ENCODE peak calls at places on chromosomes 11 and 22, in nine cellular contexts. V is K562, H is SK-N-SH, I is upper lobe of left lung, E is stomach, Y is suprapubic skin, Q is GM12878, T is transverse colon, R is H1. W is an unnamed sample.

GRCh38 chr11:128022007-128022368 is 565.4 kb downstream of the ETS1 start:
- DNase-seq in V (no peak), H (no peak), I (no peak), E (no peak), Y (no peak), Q (no peak), T (no peak), R (no peak), W (no peak)

GRCh38 chr11:14327105-14327504 is 31.9 kb downstream of the RRAS2 start:
- DNase-seq in V (no peak), H (no peak), I (no peak), E (no peak), Y (no peak), Q (no peak), T (no peak), R (no peak), W (no peak)

GRCh38 chr11:47946682-47947575 is 33.4 kb upstream of the PTPRJ start:
- DNase-seq in V (peak), H (no peak), I (no peak), E (peak), Y (peak), Q (no peak), T (peak), R (no peak), W (peak)

GRCh38 chr22:49965291-49966040 is 4.9 kb downstream of the PIM3 start:
- DNase-seq in V (no peak), H (peak), I (peak), E (peak), Y (peak), Q (no peak), T (peak), R (peak), W (peak)

GRCh38 chr11:75905434-75905833 is 90.4 kb downstream of the UVRAG start:
- DNase-seq in V (no peak), H (no peak), I (no peak), E (no peak), Y (no peak), Q (no peak), T (no peak), R (no peak), W (no peak)

GRCh38 chr11:62124186-62125113 is 639 bp downstream of the INCENP start:
- DNase-seq in V (peak), H (peak), I (no peak), E (no peak), Y (no peak), Q (no peak), T (peak), R (no peak), W (peak)

GRCh38 chr22:22578702-22579424 is 19.8 kb upstream of the PRAME start:
- DNase-seq in V (peak), H (no peak), I (no peak), E (no peak), Y (no peak), Q (no peak), T (no peak), R (no peak), W (no peak)

GRCh38 chr11:61838921-61839320 is 10.8 kb downstream of the FADS2 start:
- DNase-seq in V (no peak), H (no peak), I (peak), E (no peak), Y (no peak), Q (no peak), T (no peak), R (no peak), W (no peak)

GRCh38 chr22:39250131-39250530 is 5.3 kb upstream of the PDGFB start:
- DNase-seq in V (no peak), H (no peak), I (no peak), E (no peak), Y (no peak), Q (no peak), T (no peak), R (no peak), W (no peak)

GRCh38 chr22:48434868-48435250 is 1392.8 kb downstream of the BRD1 start:
- DNase-seq in V (no peak), H (no peak), I (no peak), E (no peak), Y (no peak), Q (no peak), T (no peak), R (no peak), W (no peak)

GRCh38 chr11:21537980-21538379 is 654.9 kb upstream of the ANO5 start:
- DNase-seq in V (no peak), H (no peak), I (no peak), E (no peak), Y (no peak), Q (no peak), T (no peak), R (no peak), W (no peak)
- TF ChIP-seq POLR2AphosphoS5 in V (no peak), H (no peak), I (no peak), E (no peak), Y (no peak), Q (no peak), T (no peak), R (no peak), W (no peak)

GRCh38 chr11:35304393-35304790 is 115.0 kb downstream of the SLC1A2 start:
- DNase-seq in V (no peak), H (no peak), I (no peak), E (no peak), Y (no peak), Q (no peak), T (no peak), R (no peak), W (no peak)

GRCh38 chr11:35304900-35305299 is 114.5 kb downstream of the SLC1A2 start:
- DNase-seq in V (no peak), H (no peak), I (no peak), E (no peak), Y (no peak), Q (no peak), T (no peak), R (no peak), W (no peak)

GRCh38 chr11:35303596-35304392 is 115.6 kb downstream of the SLC1A2 start:
- DNase-seq in V (no peak), H (no peak), I (no peak), E (peak), Y (peak), Q (no peak), T (peak), R (no peak), W (peak)

GRCh38 chr11:35307221-35307621 is 112.1 kb downstream of the SLC1A2 start:
- DNase-seq in V (no peak), H (no peak), I (no peak), E (no peak), Y (no peak), Q (no peak), T (no peak), R (no peak), W (no peak)

DNA sequence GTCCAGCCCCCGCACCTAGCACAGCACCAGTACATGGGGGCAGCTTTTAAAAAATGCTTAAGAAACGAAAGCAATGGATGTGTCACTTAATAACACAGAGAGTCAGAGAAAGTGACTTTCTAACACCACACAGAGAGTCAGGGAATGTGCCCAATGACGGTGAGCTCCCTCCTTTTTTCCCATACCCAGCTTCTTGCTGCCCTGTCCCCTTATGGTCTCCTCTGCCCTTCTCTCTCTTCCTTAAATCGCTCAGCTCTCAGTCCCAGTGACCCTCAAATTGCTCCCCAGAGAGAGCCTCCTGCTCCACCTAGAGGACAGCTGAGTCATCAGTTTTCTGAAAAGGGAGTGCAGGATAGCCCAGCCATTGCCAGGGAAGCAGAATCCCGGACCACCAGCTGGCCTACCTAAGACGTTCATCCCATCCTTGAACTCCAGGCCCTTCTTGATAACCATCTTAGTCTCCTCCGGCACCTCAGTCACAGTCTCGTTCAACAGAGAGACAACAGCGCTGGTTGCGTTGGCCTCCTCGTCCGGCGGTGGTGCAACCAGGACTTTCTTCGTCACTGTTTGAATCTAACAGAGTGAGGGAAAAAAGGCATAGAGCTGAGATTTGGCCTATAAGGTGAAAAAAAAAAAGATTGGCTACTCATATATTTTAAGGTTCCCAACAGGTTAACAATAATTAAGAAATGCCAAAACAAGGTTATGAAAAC is 113.5 kb downstream of the SLC1A2 start:
- DNase-seq in V (peak), H (peak), I (no peak), E (peak), Y (no peak), Q (no peak), T (peak), R (peak), W (no peak)
- TF ChIP-seq EP300 in V (no peak), H (no peak), I (no peak), E (no peak), Y (no peak), Q (peak), T (no peak), R (no peak), W (no peak)

GRCh38 chr11:74748211-74749126 is at the start of gene RNF169:
- DNase-seq in V (peak), H (peak), I (peak), E (peak), Y (peak), Q (peak), T (peak), R (peak), W (peak)
- TF ChIP-seq POLR2AphosphoS5 in V (peak), H (peak), I (peak), E (peak), Y (peak), Q (peak), T (peak), R (peak), W (peak)

GRCh38 chr11:119356349-119357031 is 10.0 kb upstream of the MFRP start:
- DNase-seq in V (peak), H (peak), I (peak), E (peak), Y (peak), Q (no peak), T (peak), R (peak), W (peak)
- TF ChIP-seq EP300 in V (peak), H (no peak), I (no peak), E (no peak), Y (no peak), Q (no peak), T (no peak), R (peak), W (no peak)

GRCh38 chr11:20367313-20367948 is 3.9 kb downstream of the HTATIP2 start:
- DNase-seq in V (peak), H (no peak), I (no peak), E (peak), Y (no peak), Q (no peak), T (peak), R (no peak), W (peak)
- TF ChIP-seq POLR2AphosphoS5 in V (no peak), H (peak), I (no peak), E (peak), Y (no peak), Q (no peak), T (no peak), R (no peak), W (peak)

GRCh38 chr11:91296628-91297027 is 928.0 kb upstream of the FAT3 start:
- DNase-seq in V (no peak), H (no peak), I (no peak), E (no peak), Y (no peak), Q (no peak), T (no peak), R (no peak), W (no peak)

GRCh38 chr11:91295591-91295990 is 929.0 kb upstream of the FAT3 start:
- DNase-seq in V (no peak), H (no peak), I (no peak), E (no peak), Y (no peak), Q (no peak), T (no peak), R (no peak), W (no peak)

GRCh38 chr11:91303754-91304153 is 920.9 kb upstream of the FAT3 start:
- DNase-seq in V (no peak), H (no peak), I (no peak), E (no peak), Y (no peak), Q (no peak), T (no peak), R (no peak), W (no peak)

GRCh38 chr11:91305402-91305801 is 919.2 kb upstream of the FAT3 start:
- DNase-seq in V (no peak), H (no peak), I (no peak), E (no peak), Y (no peak), Q (no peak), T (no peak), R (no peak), W (no peak)

DNA sequence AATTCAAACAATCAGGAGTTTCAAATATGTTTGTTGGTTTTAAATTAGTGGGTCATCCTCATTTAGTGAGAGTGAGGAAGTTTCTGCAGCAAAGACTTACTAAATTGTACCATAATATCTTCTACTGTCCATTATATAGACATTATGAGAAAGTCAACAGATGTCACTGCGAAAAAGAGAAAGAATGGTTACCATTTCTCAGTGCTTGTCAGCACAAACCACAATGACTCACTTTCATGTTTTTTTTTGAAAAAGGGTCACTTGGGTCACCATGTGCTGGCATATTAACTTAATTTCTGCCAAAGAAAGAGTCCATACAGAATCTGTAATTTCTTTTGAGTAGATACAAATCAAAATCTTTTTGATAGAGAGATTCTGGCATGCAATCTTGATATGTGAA is 924.6 kb upstream of the FAT3 start:
- DNase-seq in V (no peak), H (no peak), I (no peak), E (no peak), Y (no peak), Q (peak), T (no peak), R (no peak), W (no peak)
- TF ChIP-seq EP300 in V (no peak), H (no peak), I (no peak), E (no peak), Y (no peak), Q (peak), T (no peak), R (no peak), W (no peak)